ENCODE peak calls at places on chromosomes 2 and 18, in eight cellular contexts. One of them, this sample, is unnamed.

GRCh38 chr2:73414651-73415050 is 29.0 kb downstream of the ALMS1 start:
- DNase-seq in astrocyte of the spinal cord: peak; percentile 56
- DNase-seq in PC-9: no peak
- DNase-seq in body of pancreas: no peak
- DNase-seq in coronary artery: no peak
- DNase-seq in fibroblast of mammary gland: peak; percentile 24
- DNase-seq in GM20000: no peak
- DNase-seq in stomach: no peak
- DNase-seq in this sample: no peak

GRCh38 chr2:169184074-169184473 is 114.7 kb downstream of the DHRS9 start:
- DNase-seq in astrocyte of the spinal cord: peak; percentile 1
- DNase-seq in PC-9: peak; percentile 35
- DNase-seq in body of pancreas: no peak
- DNase-seq in coronary artery: no peak
- DNase-seq in fibroblast of mammary gland: peak; percentile 4
- DNase-seq in GM20000: no peak
- DNase-seq in stomach: no peak
- DNase-seq in this sample: no peak

GRCh38 chr18:35376742-35377695 is at the start of gene ZNF396:
- DNase-seq in astrocyte of the spinal cord: peak; percentile 57
- DNase-seq in PC-9: no peak
- DNase-seq in body of pancreas: peak; percentile 87
- DNase-seq in coronary artery: peak; percentile 91
- DNase-seq in fibroblast of mammary gland: peak; percentile 30
- DNase-seq in GM20000: peak; percentile 86
- DNase-seq in stomach: peak; percentile 86
- DNase-seq in this sample: peak; percentile 80

GRCh38 chr2:190910341-190911136 is 29.9 kb downstream of the GLS start:
- DNase-seq in astrocyte of the spinal cord: peak; percentile 47
- DNase-seq in PC-9: no peak
- DNase-seq in body of pancreas: no peak
- DNase-seq in coronary artery: no peak
- DNase-seq in fibroblast of mammary gland: peak; percentile 37
- DNase-seq in GM20000: no peak
- DNase-seq in stomach: no peak
- DNase-seq in this sample: no peak

GRCh38 chr2:59307196-59307595 is 1066.1 kb upstream of the FANCL start:
- DNase-seq in astrocyte of the spinal cord: no peak
- DNase-seq in PC-9: no peak
- DNase-seq in body of pancreas: no peak
- DNase-seq in coronary artery: no peak
- DNase-seq in fibroblast of mammary gland: no peak
- DNase-seq in GM20000: no peak
- DNase-seq in stomach: no peak
- DNase-seq in this sample: no peak

GRCh38 chr2:46097714-46098480 is 199.3 kb upstream of the EPAS1 start:
- DNase-seq in astrocyte of the spinal cord: peak; percentile 98
- DNase-seq in PC-9: peak; percentile 95
- DNase-seq in body of pancreas: peak; percentile 64
- DNase-seq in coronary artery: no peak
- DNase-seq in fibroblast of mammary gland: peak; percentile 98
- DNase-seq in GM20000: no peak
- DNase-seq in stomach: peak; percentile 74
- DNase-seq in this sample: no peak

GRCh38 chr2:25280066-25280687 is 61.5 kb downstream of the DNMT3A start:
- DNase-seq in astrocyte of the spinal cord: no peak
- DNase-seq in PC-9: no peak
- DNase-seq in body of pancreas: no peak
- DNase-seq in coronary artery: no peak
- DNase-seq in fibroblast of mammary gland: no peak
- DNase-seq in GM20000: no peak
- DNase-seq in stomach: no peak
- DNase-seq in this sample: no peak

GRCh38 chr2:239715606-239716005 is 309.5 kb downstream of the NDUFA10 start:
- DNase-seq in astrocyte of the spinal cord: no peak
- DNase-seq in PC-9: no peak
- DNase-seq in body of pancreas: no peak
- DNase-seq in coronary artery: no peak
- DNase-seq in fibroblast of mammary gland: no peak
- DNase-seq in GM20000: no peak
- DNase-seq in stomach: no peak
- DNase-seq in this sample: peak; percentile 63

GRCh38 chr18:57859314-57859713 is 56.2 kb upstream of the ATP8B1 start:
- DNase-seq in astrocyte of the spinal cord: peak; percentile 14
- DNase-seq in PC-9: no peak
- DNase-seq in body of pancreas: peak; percentile 18
- DNase-seq in coronary artery: no peak
- DNase-seq in fibroblast of mammary gland: peak; percentile 54
- DNase-seq in GM20000: peak; percentile 14
- DNase-seq in stomach: no peak
- DNase-seq in this sample: no peak

GRCh38 chr2:111984213-111984604 is 70.9 kb upstream of the TMEM87B start:
- DNase-seq in astrocyte of the spinal cord: no peak
- DNase-seq in PC-9: peak; percentile 96
- DNase-seq in body of pancreas: no peak
- DNase-seq in coronary artery: no peak
- DNase-seq in fibroblast of mammary gland: no peak
- DNase-seq in GM20000: no peak
- DNase-seq in stomach: no peak
- DNase-seq in this sample: no peak

GRCh38 chr2:197993363-197993762 is 189.0 kb downstream of the PLCL1 start:
- DNase-seq in astrocyte of the spinal cord: no peak
- DNase-seq in PC-9: no peak
- DNase-seq in body of pancreas: no peak
- DNase-seq in coronary artery: no peak
- DNase-seq in fibroblast of mammary gland: no peak
- DNase-seq in GM20000: no peak
- DNase-seq in stomach: no peak
- DNase-seq in this sample: no peak

GRCh38 chr2:196617430-196617829 is 22.1 kb upstream of the CCDC150 start:
- DNase-seq in astrocyte of the spinal cord: no peak
- DNase-seq in PC-9: no peak
- DNase-seq in body of pancreas: no peak
- DNase-seq in coronary artery: no peak
- DNase-seq in fibroblast of mammary gland: no peak
- DNase-seq in GM20000: no peak
- DNase-seq in stomach: no peak
- DNase-seq in this sample: no peak

GRCh38 chr2:196609806-196610205 is 29.7 kb upstream of the CCDC150 start:
- DNase-seq in astrocyte of the spinal cord: no peak
- DNase-seq in PC-9: no peak
- DNase-seq in body of pancreas: no peak
- DNase-seq in coronary artery: no peak
- DNase-seq in fibroblast of mammary gland: no peak
- DNase-seq in GM20000: no peak
- DNase-seq in stomach: no peak
- DNase-seq in this sample: no peak

GRCh38 chr2:196618661-196619060 is 20.9 kb upstream of the CCDC150 start:
- DNase-seq in astrocyte of the spinal cord: no peak
- DNase-seq in PC-9: no peak
- DNase-seq in body of pancreas: no peak
- DNase-seq in coronary artery: no peak
- DNase-seq in fibroblast of mammary gland: no peak
- DNase-seq in GM20000: no peak
- DNase-seq in stomach: no peak
- DNase-seq in this sample: no peak

GRCh38 chr2:196610796-196611195 is 28.7 kb upstream of the CCDC150 start:
- DNase-seq in astrocyte of the spinal cord: no peak
- DNase-seq in PC-9: no peak
- DNase-seq in body of pancreas: no peak
- DNase-seq in coronary artery: no peak
- DNase-seq in fibroblast of mammary gland: no peak
- DNase-seq in GM20000: no peak
- DNase-seq in stomach: no peak
- DNase-seq in this sample: no peak

GRCh38 chr2:196613302-196613701 is 26.2 kb upstream of the CCDC150 start:
- DNase-seq in astrocyte of the spinal cord: no peak
- DNase-seq in PC-9: no peak
- DNase-seq in body of pancreas: no peak
- DNase-seq in coronary artery: no peak
- DNase-seq in fibroblast of mammary gland: no peak
- DNase-seq in GM20000: no peak
- DNase-seq in stomach: no peak
- DNase-seq in this sample: no peak
- TF ChIP-seq CTCF in astrocyte of the spinal cord: no peak
- TF ChIP-seq CTCF in PC-9: no peak
- TF ChIP-seq CTCF in body of pancreas: no peak
- TF ChIP-seq CTCF in coronary artery: no peak
- TF ChIP-seq CTCF in fibroblast of mammary gland: no peak
- TF ChIP-seq CTCF in GM20000: no peak
- TF ChIP-seq CTCF in stomach: no peak
- TF ChIP-seq CTCF in this sample: peak; percentile 57

GRCh38 chr2:212931271-212931670 is 220.1 kb downstream of the IKZF2 start:
- DNase-seq in astrocyte of the spinal cord: no peak
- DNase-seq in PC-9: no peak
- DNase-seq in body of pancreas: no peak
- DNase-seq in coronary artery: no peak
- DNase-seq in fibroblast of mammary gland: no peak
- DNase-seq in GM20000: no peak
- DNase-seq in stomach: no peak
- DNase-seq in this sample: no peak
- TF ChIP-seq CTCF in astrocyte of the spinal cord: no peak
- TF ChIP-seq CTCF in PC-9: no peak
- TF ChIP-seq CTCF in body of pancreas: no peak
- TF ChIP-seq CTCF in coronary artery: no peak
- TF ChIP-seq CTCF in fibroblast of mammary gland: no peak
- TF ChIP-seq CTCF in GM20000: no peak
- TF ChIP-seq CTCF in stomach: no peak
- TF ChIP-seq CTCF in this sample: no peak

DNA sequence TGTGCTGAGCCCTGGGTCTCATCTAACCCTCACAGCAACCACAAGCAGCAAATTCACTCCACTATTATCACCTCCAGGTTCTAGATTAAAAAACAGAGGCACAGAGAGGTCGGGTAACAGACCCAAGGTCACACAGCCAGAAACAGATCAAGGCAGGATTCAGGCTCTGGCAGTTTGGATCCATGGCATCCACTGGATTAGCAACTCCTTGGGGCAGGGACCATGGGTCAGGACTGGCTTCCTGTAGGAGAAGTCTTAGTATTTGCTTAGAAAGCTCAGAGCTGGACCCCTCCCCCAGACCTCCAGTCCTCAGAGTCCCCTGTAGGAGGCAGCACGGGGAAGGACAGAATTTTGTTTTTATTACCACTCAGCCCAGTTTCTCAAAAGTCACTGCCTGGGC is 34.4 kb downstream of the ZFP36L2 start:
- DNase-seq in astrocyte of the spinal cord: no peak
- DNase-seq in PC-9: no peak
- DNase-seq in body of pancreas: no peak
- DNase-seq in coronary artery: no peak
- DNase-seq in fibroblast of mammary gland: no peak
- DNase-seq in GM20000: no peak
- DNase-seq in stomach: no peak
- DNase-seq in this sample: no peak
- TF ChIP-seq CTCF in astrocyte of the spinal cord: peak; percentile 34
- TF ChIP-seq CTCF in PC-9: peak; percentile 23
- TF ChIP-seq CTCF in body of pancreas: no peak
- TF ChIP-seq CTCF in coronary artery: no peak
- TF ChIP-seq CTCF in fibroblast of mammary gland: peak; percentile 43
- TF ChIP-seq CTCF in GM20000: peak; percentile 7
- TF ChIP-seq CTCF in stomach: no peak
- TF ChIP-seq CTCF in this sample: peak; percentile 62

GRCh38 chr2:103462101-103462500 is 700.3 kb downstream of the TMEM182 start:
- DNase-seq in astrocyte of the spinal cord: no peak
- DNase-seq in PC-9: no peak
- DNase-seq in body of pancreas: no peak
- DNase-seq in coronary artery: no peak
- DNase-seq in fibroblast of mammary gland: no peak
- DNase-seq in GM20000: no peak
- DNase-seq in stomach: no peak
- DNase-seq in this sample: no peak

GRCh38 chr2:103462712-103463111 is 700.9 kb downstream of the TMEM182 start:
- DNase-seq in astrocyte of the spinal cord: no peak
- DNase-seq in PC-9: no peak
- DNase-seq in body of pancreas: no peak
- DNase-seq in coronary artery: no peak
- DNase-seq in fibroblast of mammary gland: no peak
- DNase-seq in GM20000: no peak
- DNase-seq in stomach: no peak
- DNase-seq in this sample: no peak

GRCh38 chr2:103464831-103465230 is 703.0 kb downstream of the TMEM182 start:
- DNase-seq in astrocyte of the spinal cord: no peak
- DNase-seq in PC-9: no peak
- DNase-seq in body of pancreas: no peak
- DNase-seq in coronary artery: no peak
- DNase-seq in fibroblast of mammary gland: no peak
- DNase-seq in GM20000: no peak
- DNase-seq in stomach: no peak
- DNase-seq in this sample: no peak

GRCh38 chr2:103459302-103459701 is 697.5 kb downstream of the TMEM182 start:
- DNase-seq in astrocyte of the spinal cord: no peak
- DNase-seq in PC-9: no peak
- DNase-seq in body of pancreas: no peak
- DNase-seq in coronary artery: no peak
- DNase-seq in fibroblast of mammary gland: no peak
- DNase-seq in GM20000: no peak
- DNase-seq in stomach: no peak
- DNase-seq in this sample: no peak
- TF ChIP-seq CTCF in astrocyte of the spinal cord: no peak
- TF ChIP-seq CTCF in PC-9: no peak
- TF ChIP-seq CTCF in body of pancreas: no peak
- TF ChIP-seq CTCF in coronary artery: no peak
- TF ChIP-seq CTCF in fibroblast of mammary gland: no peak
- TF ChIP-seq CTCF in GM20000: no peak
- TF ChIP-seq CTCF in stomach: no peak
- TF ChIP-seq CTCF in this sample: no peak

DNA sequence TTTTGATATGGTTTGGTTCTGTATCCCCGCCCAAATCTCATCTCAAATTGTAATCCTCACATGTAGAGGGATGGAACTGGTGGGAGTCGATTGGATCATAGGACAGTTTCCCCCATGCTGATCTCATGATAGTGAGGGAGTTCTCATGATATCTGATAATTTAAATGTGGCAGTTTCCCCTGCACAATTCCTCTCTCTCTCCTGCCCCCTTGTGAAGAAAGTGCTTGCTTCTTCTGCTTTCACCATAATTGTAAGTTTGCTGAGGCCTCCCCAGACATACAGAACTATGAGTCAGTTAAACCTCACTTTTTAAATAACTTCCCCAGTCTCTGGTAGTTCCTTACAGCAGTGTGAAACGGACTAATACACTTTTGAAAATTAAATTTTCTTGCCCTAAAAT is 12.3 kb upstream of the KCNJ3 start:
- DNase-seq in astrocyte of the spinal cord: no peak
- DNase-seq in PC-9: no peak
- DNase-seq in body of pancreas: no peak
- DNase-seq in coronary artery: no peak
- DNase-seq in fibroblast of mammary gland: no peak
- DNase-seq in GM20000: no peak
- DNase-seq in stomach: no peak
- DNase-seq in this sample: no peak
- TF ChIP-seq CTCF in astrocyte of the spinal cord: no peak
- TF ChIP-seq CTCF in PC-9: no peak
- TF ChIP-seq CTCF in body of pancreas: no peak
- TF ChIP-seq CTCF in coronary artery: no peak
- TF ChIP-seq CTCF in fibroblast of mammary gland: no peak
- TF ChIP-seq CTCF in GM20000: no peak
- TF ChIP-seq CTCF in stomach: no peak
- TF ChIP-seq CTCF in this sample: no peak

This sample was measured in type B pancreatic cell.